ENCODE peak calls at places on chromosomes 2 and 18, in nine cellular contexts. One of them, this sample, is unnamed. For H3K36me3, the result is how much of the 10 kb centered on the place peaks cover.

GRCh38 chr2:154452906-154453493 is 245.5 kb upstream of the KCNJ3 start:
- DNase-seq in fibroblast of lung: peak
- DNase-seq in IMR-90: no peak
- DNase-seq in cardiac muscle cell: peak
- DNase-seq in psoas muscle: no peak
- DNase-seq in lung: no peak
- DNase-seq in right lobe of liver: no peak
- DNase-seq in uterus: no peak
- DNase-seq in MM.1S: peak
- DNase-seq in this sample: peak

GRCh38 chr2:204896146-204896545 is 350.9 kb downstream of the PARD3B start:
- DNase-seq in cardiac muscle cell: no peak
- DNase-seq in lung: no peak
- DNase-seq in fibroblast of lung: no peak
- DNase-seq in psoas muscle: no peak
- DNase-seq in uterus: no peak
- DNase-seq in MM.1S: no peak
- DNase-seq in IMR-90: no peak
- DNase-seq in right lobe of liver: no peak
- DNase-seq in this sample: no peak

GRCh38 chr2:120818441-120818920 is 82.8 kb downstream of the GLI2 start:
- DNase-seq in IMR-90: peak
- DNase-seq in psoas muscle: peak
- DNase-seq in lung: no peak
- DNase-seq in cardiac muscle cell: peak
- DNase-seq in fibroblast of lung: peak
- DNase-seq in uterus: peak
- DNase-seq in right lobe of liver: no peak
- DNase-seq in MM.1S: no peak
- DNase-seq in this sample: no peak

GRCh38 chr2:64854773-64855237 is 134.4 kb upstream of the SLC1A4 start:
- DNase-seq in uterus: no peak
- DNase-seq in MM.1S: no peak
- DNase-seq in cardiac muscle cell: peak
- DNase-seq in right lobe of liver: no peak
- DNase-seq in fibroblast of lung: no peak
- DNase-seq in IMR-90: peak
- DNase-seq in psoas muscle: no peak
- DNase-seq in lung: no peak
- DNase-seq in this sample: no peak

GRCh38 chr2:107588181-107588580 is 238.5 kb upstream of the RGPD4 start:
- DNase-seq in psoas muscle: no peak
- DNase-seq in fibroblast of lung: no peak
- DNase-seq in lung: no peak
- DNase-seq in right lobe of liver: no peak
- DNase-seq in uterus: no peak
- DNase-seq in IMR-90: no peak
- DNase-seq in cardiac muscle cell: no peak
- DNase-seq in MM.1S: no peak
- DNase-seq in this sample: no peak

GRCh38 chr18:62571037-62571436 is 48.2 kb downstream of the ZCCHC2 start:
- DNase-seq in psoas muscle: no peak
- DNase-seq in right lobe of liver: no peak
- DNase-seq in lung: no peak
- DNase-seq in fibroblast of lung: no peak
- DNase-seq in uterus: no peak
- DNase-seq in IMR-90: no peak
- DNase-seq in cardiac muscle cell: no peak
- DNase-seq in MM.1S: no peak
- DNase-seq in this sample: no peak

GRCh38 chr2:168430431-168430830 is 25.6 kb upstream of the CERS6 start:
- DNase-seq in uterus: no peak
- DNase-seq in right lobe of liver: no peak
- DNase-seq in MM.1S: no peak
- DNase-seq in psoas muscle: no peak
- DNase-seq in lung: no peak
- DNase-seq in cardiac muscle cell: peak
- DNase-seq in fibroblast of lung: no peak
- DNase-seq in IMR-90: no peak
- DNase-seq in this sample: no peak

GRCh38 chr2:67510745-67511144 is 113.6 kb downstream of the ETAA1 start:
- DNase-seq in lung: no peak
- DNase-seq in fibroblast of lung: peak
- DNase-seq in right lobe of liver: no peak
- DNase-seq in uterus: no peak
- DNase-seq in IMR-90: peak
- DNase-seq in cardiac muscle cell: peak
- DNase-seq in psoas muscle: no peak
- DNase-seq in MM.1S: no peak
- DNase-seq in this sample: no peak

GRCh38 chr2:1947316-1947715 is 203.0 kb upstream of the PXDN start:
- DNase-seq in MM.1S: no peak
- DNase-seq in fibroblast of lung: no peak
- DNase-seq in right lobe of liver: no peak
- DNase-seq in psoas muscle: no peak
- DNase-seq in uterus: no peak
- DNase-seq in IMR-90: no peak
- DNase-seq in lung: no peak
- DNase-seq in cardiac muscle cell: no peak
- DNase-seq in this sample: no peak

GRCh38 chr2:148557844-148558436 is 86.6 kb upstream of the EPC2 start:
- DNase-seq in uterus: no peak
- DNase-seq in cardiac muscle cell: no peak
- DNase-seq in right lobe of liver: no peak
- DNase-seq in lung: no peak
- DNase-seq in IMR-90: no peak
- DNase-seq in fibroblast of lung: no peak
- DNase-seq in psoas muscle: no peak
- DNase-seq in MM.1S: peak
- DNase-seq in this sample: no peak

GRCh38 chr18:50836521-50836957 is 16.7 kb upstream of the MRO start:
- DNase-seq in lung: peak
- DNase-seq in IMR-90: peak
- DNase-seq in uterus: no peak
- DNase-seq in right lobe of liver: no peak
- DNase-seq in cardiac muscle cell: peak
- DNase-seq in MM.1S: peak
- DNase-seq in psoas muscle: no peak
- DNase-seq in fibroblast of lung: peak
- DNase-seq in this sample: no peak

GRCh38 chr2:30366199-30366691 is 80.8 kb upstream of the LCLAT1 start:
- DNase-seq in MM.1S: no peak
- DNase-seq in uterus: no peak
- DNase-seq in lung: no peak
- DNase-seq in IMR-90: peak
- DNase-seq in psoas muscle: no peak
- DNase-seq in cardiac muscle cell: no peak
- DNase-seq in right lobe of liver: no peak
- DNase-seq in fibroblast of lung: peak
- DNase-seq in this sample: no peak

GRCh38 chr2:158667567-158667966 is 127.5 kb upstream of the DAPL1 start:
- DNase-seq in cardiac muscle cell: peak
- DNase-seq in lung: no peak
- DNase-seq in right lobe of liver: no peak
- DNase-seq in MM.1S: no peak
- DNase-seq in psoas muscle: no peak
- DNase-seq in fibroblast of lung: peak
- DNase-seq in uterus: no peak
- DNase-seq in IMR-90: peak
- DNase-seq in this sample: peak

GRCh38 chr2:60555066-60555793 is 1.8 kb upstream of the BCL11A start:
- DNase-seq in uterus: no peak
- DNase-seq in right lobe of liver: peak
- DNase-seq in psoas muscle: peak
- DNase-seq in MM.1S: peak
- DNase-seq in lung: peak
- DNase-seq in IMR-90: peak
- DNase-seq in cardiac muscle cell: peak
- DNase-seq in fibroblast of lung: peak
- DNase-seq in this sample: peak

GRCh38 chr2:176413786-176414185 is 144.5 kb downstream of the MTX2 start:
- DNase-seq in cardiac muscle cell: no peak
- DNase-seq in lung: no peak
- DNase-seq in fibroblast of lung: no peak
- DNase-seq in MM.1S: no peak
- DNase-seq in right lobe of liver: no peak
- DNase-seq in psoas muscle: no peak
- DNase-seq in IMR-90: no peak
- DNase-seq in uterus: no peak
- DNase-seq in this sample: no peak

GRCh38 chr18:27901424-27902226 is 275.3 kb downstream of the CDH2 start:
- DNase-seq in lung: no peak
- DNase-seq in right lobe of liver: no peak
- DNase-seq in IMR-90: no peak
- DNase-seq in cardiac muscle cell: no peak
- DNase-seq in uterus: no peak
- DNase-seq in psoas muscle: no peak
- DNase-seq in MM.1S: no peak
- DNase-seq in fibroblast of lung: no peak
- DNase-seq in this sample: no peak

GRCh38 chr2:204074434-204074833 is 137.9 kb downstream of the ICOS start:
- DNase-seq in MM.1S: no peak
- DNase-seq in lung: no peak
- DNase-seq in right lobe of liver: no peak
- DNase-seq in psoas muscle: no peak
- DNase-seq in IMR-90: no peak
- DNase-seq in fibroblast of lung: no peak
- DNase-seq in uterus: peak
- DNase-seq in cardiac muscle cell: no peak
- DNase-seq in this sample: no peak

GRCh38 chr18:56804395-56804794 is 153.2 kb downstream of the WDR7 start:
- DNase-seq in fibroblast of lung: no peak
- DNase-seq in psoas muscle: no peak
- DNase-seq in lung: no peak
- DNase-seq in right lobe of liver: no peak
- DNase-seq in uterus: no peak
- DNase-seq in cardiac muscle cell: no peak
- DNase-seq in IMR-90: no peak
- DNase-seq in MM.1S: no peak
- DNase-seq in this sample: no peak
- H3K4me3 ChIP-seq in fibroblast of lung: no peak
- H3K4me3 ChIP-seq in psoas muscle: no peak
- H3K4me3 ChIP-seq in lung: no peak
- H3K4me3 ChIP-seq in right lobe of liver: no peak
- H3K4me3 ChIP-seq in uterus: no peak
- H3K4me3 ChIP-seq in cardiac muscle cell: no peak
- H3K4me3 ChIP-seq in IMR-90: no peak
- H3K4me3 ChIP-seq in MM.1S: no peak
- H3K4me3 ChIP-seq in this sample: no peak

DNA sequence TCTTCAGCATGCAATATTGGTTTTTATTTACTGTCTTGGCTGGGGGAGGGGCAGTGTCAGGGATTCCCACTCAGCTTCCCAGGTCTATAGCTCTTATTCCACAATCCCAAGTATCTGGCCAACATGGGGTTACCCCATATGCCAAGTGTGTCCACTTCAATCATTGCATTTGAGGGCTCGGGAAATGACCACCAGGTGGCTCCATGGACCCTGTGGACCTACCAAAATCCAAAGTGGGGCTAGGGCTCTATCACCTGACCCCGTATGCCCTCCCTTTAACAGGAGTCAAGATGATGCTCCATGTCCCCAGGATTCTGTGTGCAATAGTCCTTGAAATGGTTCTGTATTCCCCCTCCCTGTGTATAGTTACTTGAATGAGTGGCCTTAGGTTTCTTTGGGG is 12.1 kb upstream of the TRAF3IP1 start:
- DNase-seq in lung: no peak
- DNase-seq in uterus: no peak
- DNase-seq in right lobe of liver: peak
- DNase-seq in fibroblast of lung: no peak
- DNase-seq in MM.1S: no peak
- DNase-seq in cardiac muscle cell: no peak
- DNase-seq in psoas muscle: no peak
- DNase-seq in IMR-90: no peak
- DNase-seq in this sample: no peak
- TF ChIP-seq CTCF in lung: no peak
- TF ChIP-seq CTCF in uterus: no peak
- TF ChIP-seq CTCF in right lobe of liver: peak
- TF ChIP-seq CTCF in fibroblast of lung: peak
- TF ChIP-seq CTCF in MM.1S: no peak
- TF ChIP-seq CTCF in cardiac muscle cell: no peak
- TF ChIP-seq CTCF in psoas muscle: peak
- TF ChIP-seq CTCF in IMR-90: no peak
- TF ChIP-seq CTCF in this sample: peak

GRCh38 chr2:39735648-39736047 is 43.4 kb downstream of the THUMPD2 start:
- DNase-seq in lung: no peak
- DNase-seq in psoas muscle: no peak
- DNase-seq in fibroblast of lung: no peak
- DNase-seq in MM.1S: no peak
- DNase-seq in IMR-90: no peak
- DNase-seq in uterus: no peak
- DNase-seq in right lobe of liver: no peak
- DNase-seq in cardiac muscle cell: no peak
- DNase-seq in this sample: no peak
- H3K36me3 ChIP-seq in lung: under half
- H3K36me3 ChIP-seq in psoas muscle: under half
- H3K36me3 ChIP-seq in fibroblast of lung: under half
- H3K36me3 ChIP-seq in MM.1S: under half
- H3K36me3 ChIP-seq in IMR-90: under half
- H3K36me3 ChIP-seq in uterus: under half
- H3K36me3 ChIP-seq in right lobe of liver: under half
- H3K36me3 ChIP-seq in cardiac muscle cell: under half
- H3K36me3 ChIP-seq in this sample: under half

GRCh38 chr2:206642075-206643025 is at the start of gene FAM237A:
- DNase-seq in IMR-90: peak
- DNase-seq in right lobe of liver: peak
- DNase-seq in MM.1S: peak
- DNase-seq in uterus: no peak
- DNase-seq in fibroblast of lung: peak
- DNase-seq in cardiac muscle cell: peak
- DNase-seq in lung: no peak
- DNase-seq in psoas muscle: no peak
- DNase-seq in this sample: peak
- H3K4me3 ChIP-seq in IMR-90: no peak
- H3K4me3 ChIP-seq in right lobe of liver: no peak
- H3K4me3 ChIP-seq in MM.1S: no peak
- H3K4me3 ChIP-seq in uterus: no peak
- H3K4me3 ChIP-seq in fibroblast of lung: no peak
- H3K4me3 ChIP-seq in cardiac muscle cell: peak
- H3K4me3 ChIP-seq in lung: no peak
- H3K4me3 ChIP-seq in psoas muscle: no peak
- H3K4me3 ChIP-seq in this sample: no peak

GRCh38 chr18:35972197-35973000 is at the start of gene RMP24:
- DNase-seq in psoas muscle: peak
- DNase-seq in right lobe of liver: peak
- DNase-seq in MM.1S: peak
- DNase-seq in lung: peak
- DNase-seq in cardiac muscle cell: peak
- DNase-seq in uterus: peak
- DNase-seq in fibroblast of lung: peak
- DNase-seq in IMR-90: peak
- DNase-seq in this sample: peak
- TF ChIP-seq CTCF in psoas muscle: no peak
- TF ChIP-seq CTCF in right lobe of liver: no peak
- TF ChIP-seq CTCF in MM.1S: no peak
- TF ChIP-seq CTCF in lung: no peak
- TF ChIP-seq CTCF in cardiac muscle cell: no peak
- TF ChIP-seq CTCF in uterus: peak
- TF ChIP-seq CTCF in fibroblast of lung: no peak
- TF ChIP-seq CTCF in IMR-90: no peak
- TF ChIP-seq CTCF in this sample: no peak

GRCh38 chr2:231460073-231460861 is 4.0 kb downstream of the NCL start:
- DNase-seq in psoas muscle: no peak
- DNase-seq in lung: no peak
- DNase-seq in MM.1S: peak
- DNase-seq in cardiac muscle cell: no peak
- DNase-seq in fibroblast of lung: no peak
- DNase-seq in IMR-90: no peak
- DNase-seq in uterus: no peak
- DNase-seq in right lobe of liver: peak
- DNase-seq in this sample: no peak
- H3K36me3 ChIP-seq in psoas muscle: under half
- H3K36me3 ChIP-seq in lung: under half
- H3K36me3 ChIP-seq in MM.1S: half or more
- H3K36me3 ChIP-seq in cardiac muscle cell: half or more
- H3K36me3 ChIP-seq in fibroblast of lung: under half
- H3K36me3 ChIP-seq in IMR-90: half or more
- H3K36me3 ChIP-seq in uterus: under half
- H3K36me3 ChIP-seq in right lobe of liver: half or more
- H3K36me3 ChIP-seq in this sample: under half

This sample was measured in kidney epithelial cell.